ENCODE peak calls at places on chromosomes 11 and 22, in six cellular contexts. H, D, L, V, P and F are unnamed samples.
A peak's percentile ranks its signal among the peaks of the same experiment; 100 is the strongest.

GRCh38 chr22:17108256-17109112 is 12.7 kb downstream of the TMEM121B start:
- DNase-seq in H (no peak), D (no peak), L (no peak), V (no peak), P (no peak), F (no peak)

GRCh38 chr11:32333335-32333991 is 101.9 kb downstream of the WT1 start:
- DNase-seq in H (no peak), D (peak; percentile 42), L (peak; percentile 72), V (peak; percentile 68), P (no peak), F (peak; percentile 11)

GRCh38 chr22:24590596-24591173 is 2.2 kb downstream of the LRRC75B start:
- DNase-seq in H (no peak), D (no peak), L (no peak), V (no peak), P (no peak), F (no peak)

GRCh38 chr11:70104961-70105360 is 26.8 kb downstream of the ANO1 start:
- DNase-seq in H (no peak), D (no peak), L (no peak), V (no peak), P (no peak), F (no peak)

GRCh38 chr11:129146196-129146595 is 45.9 kb downstream of the ARHGAP32 start:
- DNase-seq in H (no peak), D (no peak), L (no peak), V (no peak), P (no peak), F (no peak)

GRCh38 chr11:65366340-65366773 is 11.8 kb downstream of the TIGD3 start:
- DNase-seq in H (peak; percentile 78), D (no peak), L (peak; percentile 88), V (no peak), P (no peak), F (peak; percentile 63)

GRCh38 chr11:116173946-116174911 is 598.6 kb downstream of the BUD13 start:
- DNase-seq in H (no peak), D (no peak), L (no peak), V (no peak), P (no peak), F (no peak)

GRCh38 chr11:2186669-2187266 is 15.2 kb upstream of the TH start:
- DNase-seq in H (peak; percentile 71), D (no peak), L (peak; percentile 76), V (no peak), P (no peak), F (peak; percentile 34)

GRCh38 chr11:126619516-126619915 is 264.0 kb downstream of the ST3GAL4 start:
- DNase-seq in H (no peak), D (no peak), L (no peak), V (no peak), P (no peak), F (no peak)

GRCh38 chr11:118056806-118057205 is 20.1 kb upstream of the TMPRSS4 start:
- DNase-seq in H (no peak), D (no peak), L (no peak), V (peak; percentile 15), P (no peak), F (no peak)

GRCh38 chr11:92920295-92920694 is 49.2 kb upstream of the MTNR1B start:
- DNase-seq in H (no peak), D (no peak), L (no peak), V (no peak), P (no peak), F (no peak)

GRCh38 chr11:118522571-118523072 is 4.7 kb upstream of the TTC36 start:
- DNase-seq in H (peak; percentile 81), D (no peak), L (peak; percentile 42), V (no peak), P (no peak), F (no peak)

GRCh38 chr11:130037058-130037457 is 32.6 kb upstream of the APLP2 start:
- DNase-seq in H (peak; percentile 49), D (no peak), L (peak; percentile 11), V (no peak), P (peak; percentile 71), F (no peak)

GRCh38 chr11:128488471-128488870 is 98.9 kb downstream of the ETS1 start:
- DNase-seq in H (no peak), D (no peak), L (no peak), V (no peak), P (no peak), F (no peak)

GRCh38 chr22:30968015-30968923 is at the start of gene MORC2:
- DNase-seq in H (peak; percentile 83), D (no peak), L (peak; percentile 69), V (peak; percentile 88), P (no peak), F (no peak)

GRCh38 chr11:44823006-44823405 is 96.2 kb downstream of the TSPAN18 start:
- DNase-seq in H (no peak), D (no peak), L (peak; percentile 28), V (no peak), P (no peak), F (no peak)

GRCh38 chr22:44625981-44626687 is 75.9 kb upstream of the PRR5 start:
- DNase-seq in H (peak; percentile 81), D (peak; percentile 62), L (peak; percentile 55), V (peak; percentile 80), P (no peak), F (peak; percentile 73)

GRCh38 chr11:46391578-46392420 is at the start of gene CHRM4:
- DNase-seq in H (peak; percentile 86), D (no peak), L (peak; percentile 65), V (no peak), P (no peak), F (no peak)

GRCh38 chr22:36010913-36011312 is 17.7 kb downstream of the RBFOX2 start:
- DNase-seq in H (no peak), D (no peak), L (no peak), V (no peak), P (no peak), F (no peak)

GRCh38 chr22:40263191-40263590 is 83.1 kb upstream of the ADSL start:
- DNase-seq in H (no peak), D (no peak), L (no peak), V (no peak), P (no peak), F (peak; percentile 57)

GRCh38 chr11:61779666-61780525 is 12.5 kb downstream of the TMEM258 start:
- DNase-seq in H (no peak), D (no peak), L (no peak), V (peak; percentile 34), P (no peak), F (no peak)

GRCh38 chr22:45690008-45690407 is 18.4 kb downstream of the ATXN10 start:
- DNase-seq in H (no peak), D (no peak), L (no peak), V (no peak), P (no peak), F (no peak)
- H3K4me1 ChIP-seq in H (peaks cover 20% of the 10 kb centered on the region), D (peaks cover 56% of the 10 kb centered on the region), L (peaks cover 84% of the 10 kb centered on the region), V (peaks cover 43% of the 10 kb centered on the region), P (peaks cover 33% of the 10 kb centered on the region), F (peaks cover 15% of the 10 kb centered on the region)

GRCh38 chr11:75598900-75599299 is 36.8 kb downstream of the SERPINH1 start:
- DNase-seq in H (no peak), D (no peak), L (no peak), V (no peak), P (no peak), F (no peak)
- H3K4me1 ChIP-seq in H (no peaks in the 10 kb centered on the region), D (peaks cover 8% of the 10 kb centered on the region), L (peaks cover 7% of the 10 kb centered on the region), V (no peaks in the 10 kb centered on the region), P (peaks cover 12% of the 10 kb centered on the region), F (no peaks in the 10 kb centered on the region)

GRCh38 chr22:28142361-28142801 is 223.3 kb upstream of the PITPNB start:
- DNase-seq in H (peak; percentile 42), D (no peak), L (no peak), V (no peak), P (no peak), F (no peak)
- H3K4me1 ChIP-seq in H (peaks cover 10% of the 10 kb centered on the region), D (peaks cover 66% of the 10 kb centered on the region), L (peaks cover 10% of the 10 kb centered on the region), V (peaks cover 19% of the 10 kb centered on the region), P (peaks cover 22% of the 10 kb centered on the region), F (no peaks in the 10 kb centered on the region)

GRCh38 chr11:63537293-63538101 is 889 bp downstream of the PLAAT4 start:
- DNase-seq in H (no peak), D (peak; percentile 65), L (no peak), V (peak; percentile 79), P (no peak), F (peak; percentile 19)
- H3K4me1 ChIP-seq in H (peaks cover 28% of the 10 kb centered on the region), D (peaks cover 32% of the 10 kb centered on the region), L (peaks cover 11% of the 10 kb centered on the region), V (peaks cover 19% of the 10 kb centered on the region), P (peaks cover 9% of the 10 kb centered on the region), F (peaks cover 92% of the 10 kb centered on the region)

GRCh38 chr11:12770435-12770834 is 96.2 kb downstream of the TEAD1 start:
- DNase-seq in H (no peak), D (no peak), L (no peak), V (no peak), P (no peak), F (no peak)

GRCh38 chr11:12773591-12773990 is 99.4 kb downstream of the TEAD1 start:
- DNase-seq in H (no peak), D (no peak), L (no peak), V (no peak), P (no peak), F (no peak)

GRCh38 chr11:12771875-12772274 is 97.7 kb downstream of the TEAD1 start:
- DNase-seq in H (no peak), D (no peak), L (no peak), V (no peak), P (no peak), F (no peak)

GRCh38 chr11:12770966-12771597 is 96.9 kb downstream of the TEAD1 start:
- DNase-seq in H (no peak), D (no peak), L (no peak), V (no peak), P (peak; percentile 59), F (no peak)

DNA sequence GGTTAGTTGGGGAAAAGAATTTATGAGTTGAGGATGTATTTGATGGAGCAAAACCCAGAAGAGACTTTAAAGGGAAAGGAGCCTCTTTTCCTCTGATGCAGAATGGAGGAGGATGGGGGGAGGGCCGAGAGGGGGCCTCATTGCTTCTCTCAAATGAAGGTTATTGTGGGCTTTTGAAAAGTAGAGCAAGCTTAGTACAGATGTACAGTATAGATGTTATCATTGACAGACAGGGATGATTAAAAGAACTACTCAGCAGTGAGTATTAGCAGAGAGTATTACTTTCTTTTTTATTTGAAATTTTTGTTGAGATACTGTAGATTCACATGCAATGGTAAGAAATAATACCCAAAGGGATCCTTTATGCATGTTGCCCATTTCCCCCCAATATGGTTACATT is 98.1 kb downstream of the TEAD1 start:
- DNase-seq in H (no peak), D (no peak), L (no peak), V (no peak), P (no peak), F (no peak)
- H3K4me1 ChIP-seq in H (peaks cover 36% of the 10 kb centered on the region), D (peaks cover 79% of the 10 kb centered on the region), L (peaks cover 87% of the 10 kb centered on the region), V (peaks cover 74% of the 10 kb centered on the region), P (peaks cover 42% of the 10 kb centered on the region), F (no peaks in the 10 kb centered on the region)

DNA sequence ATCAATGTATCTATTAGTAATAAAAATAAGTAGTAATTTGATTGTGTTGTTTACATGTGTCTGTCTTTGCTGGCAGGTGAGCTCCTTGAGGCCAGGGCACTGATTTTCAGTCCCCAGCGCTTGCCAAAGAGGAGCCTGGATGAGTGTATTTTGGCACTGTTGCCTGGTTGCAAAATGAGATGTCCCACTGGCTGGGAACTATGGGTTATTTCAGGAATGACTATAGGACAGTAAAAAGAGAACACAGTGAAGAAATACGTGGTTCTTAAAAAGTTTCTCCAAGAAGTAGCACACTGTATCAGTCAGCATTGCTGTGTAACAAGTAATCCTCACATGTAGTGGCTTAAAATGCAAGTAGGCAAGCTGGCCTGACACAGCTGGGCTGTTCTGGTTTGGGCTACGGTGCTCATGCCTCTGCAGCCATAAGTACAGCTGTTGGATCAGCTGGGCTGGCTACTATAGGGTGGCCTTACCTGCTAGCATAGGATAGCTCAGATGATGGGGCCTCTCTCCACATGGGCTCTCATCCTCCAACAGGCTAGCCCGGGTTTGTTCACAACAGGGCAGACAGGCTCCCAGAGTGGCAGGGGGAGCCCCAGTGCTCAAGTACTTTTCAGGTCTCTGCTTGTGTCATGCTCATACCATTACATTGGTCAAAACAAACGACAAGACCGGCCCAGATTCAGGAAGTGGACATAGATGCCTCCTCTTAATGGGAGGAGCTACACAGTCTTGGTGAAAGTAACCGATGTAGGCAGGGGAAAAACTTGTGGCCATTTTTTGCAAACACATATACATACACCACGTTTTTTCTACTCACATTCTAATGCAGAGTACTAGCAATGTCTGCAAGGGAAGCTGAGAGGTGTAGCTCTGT is 399.1 kb downstream of the LARGE1 start:
- DNase-seq in H (no peak), D (no peak), L (no peak), V (no peak), P (no peak), F (no peak)
- H3K4me1 ChIP-seq in H (peaks cover 8% of the 10 kb centered on the region), D (peaks cover 38% of the 10 kb centered on the region), L (peaks cover 31% of the 10 kb centered on the region), V (peaks cover 13% of the 10 kb centered on the region), P (no peaks in the 10 kb centered on the region), F (no peaks in the 10 kb centered on the region)